ENCODE peak calls at places on chromosomes 5 and 9, in eight cellular contexts. Y is AG04450; P is LNCaP clone FGC; J is mammary epithelial cell; W is CD8-positive, alpha-beta T cell; M is adrenal gland; G is fibroblast of mammary gland; B is SJCRH30. H is an unnamed sample.

GRCh38 chr5:173200356-173200755 is 34.6 kb downstream of the NKX2-5 start:
- DNase-seq in Y (no peak), P (no peak), J (no peak), W (no peak), M (no peak), G (no peak), B (no peak), H (no peak)

GRCh38 chr5:119343042-119343441 is 12.8 kb upstream of the TNFAIP8 start:
- DNase-seq in Y (no peak), P (no peak), J (no peak), W (no peak), M (no peak), G (no peak), B (peak; percentile 57), H (no peak)

GRCh38 chr5:120599576-120599975 is 135.5 kb downstream of the PRR16 start:
- DNase-seq in Y (peak; percentile 30), P (no peak), J (peak; percentile 77), W (no peak), M (no peak), G (peak; percentile 89), B (no peak), H (no peak)

GRCh38 chr5:93164690-93165089 is 416.3 kb downstream of the NR2F1-AS1 start:
- DNase-seq in Y (peak; percentile 16), P (peak; percentile 87), J (peak; percentile 59), W (no peak), M (peak; percentile 57), G (peak; percentile 94), B (peak; percentile 19), H (no peak)

GRCh38 chr9:38700695-38701094 is 19.2 kb downstream of the FAM240B start:
- DNase-seq in Y (no peak), P (no peak), J (peak; percentile 92), W (no peak), M (no peak), G (peak; percentile 28), B (peak; percentile 92), H (no peak)

GRCh38 chr9:35306281-35306680 is 144.5 kb downstream of the UNC13B start:
- DNase-seq in Y (no peak), P (no peak), J (no peak), W (no peak), M (no peak), G (peak; percentile 42), B (no peak), H (no peak)

GRCh38 chr5:155004138-155004744 is 9.3 kb upstream of the KIF4B start:
- DNase-seq in Y (no peak), P (no peak), J (peak; percentile 39), W (no peak), M (peak; percentile 58), G (no peak), B (peak; percentile 39), H (no peak)

GRCh38 chr5:79416499-79416898 is 97.4 kb downstream of the HOMER1 start:
- DNase-seq in Y (peak; percentile 15), P (no peak), J (no peak), W (no peak), M (no peak), G (peak; percentile 8), B (no peak), H (no peak)

GRCh38 chr9:36985769-36986547 is 48.1 kb downstream of the PAX5 start:
- DNase-seq in Y (no peak), P (no peak), J (no peak), W (no peak), M (no peak), G (no peak), B (no peak), H (no peak)

GRCh38 chr5:168583742-168584482 is 4.7 kb upstream of the PANK3 start:
- DNase-seq in Y (no peak), P (no peak), J (no peak), W (no peak), M (no peak), G (no peak), B (no peak), H (no peak)

GRCh38 chr9:123395276-123396006 is 39.4 kb downstream of the CRB2 start:
- DNase-seq in Y (no peak), P (no peak), J (no peak), W (no peak), M (no peak), G (no peak), B (peak; percentile 93), H (no peak)

GRCh38 chr9:71157731-71158130 is 36.3 kb upstream of the TRPM3 start:
- DNase-seq in Y (no peak), P (no peak), J (no peak), W (no peak), M (no peak), G (no peak), B (no peak), H (no peak)

GRCh38 chr5:136194611-136195010 is 1.6 kb upstream of the SMIM32 start:
- DNase-seq in Y (no peak), P (no peak), J (no peak), W (no peak), M (no peak), G (no peak), B (no peak), H (no peak)

GRCh38 chr5:151022511-151023018 is 2.2 kb downstream of the GPX3 start:
- DNase-seq in Y (no peak), P (no peak), J (peak; percentile 36), W (no peak), M (peak; percentile 84), G (peak; percentile 63), B (no peak), H (peak; percentile 82)

GRCh38 chr5:31364881-31365636 is 166.8 kb downstream of the DROSHA start:
- DNase-seq in Y (no peak), P (no peak), J (no peak), W (no peak), M (no peak), G (peak; percentile 48), B (no peak), H (no peak)

GRCh38 chr9:72534931-72535330 is 13.5 kb downstream of the TMC1 start:
- DNase-seq in Y (no peak), P (no peak), J (peak; percentile 25), W (no peak), M (no peak), G (no peak), B (no peak), H (no peak)

GRCh38 chr9:93091453-93092081 is 4.5 kb upstream of the CARD19 start:
- DNase-seq in Y (peak; percentile 62), P (no peak), J (peak; percentile 67), W (peak; percentile 50), M (peak; percentile 83), G (peak; percentile 97), B (no peak), H (peak; percentile 61)
- H3K4me3 ChIP-seq in Y (no peak overlapping the region), P (no peak overlapping the region), J (no peak overlapping the region), W (no peak overlapping the region), M (no peak overlapping the region), G (no peak overlapping the region), B (no peak overlapping the region), H (no peak overlapping the region)

GRCh38 chr9:120980951-120981350 is 54.4 kb upstream of the TRAF1 start:
- DNase-seq in Y (no peak), P (no peak), J (no peak), W (no peak), M (no peak), G (no peak), B (no peak), H (no peak)

GRCh38 chr9:120985759-120986353 is 59.3 kb upstream of the TRAF1 start:
- DNase-seq in Y (peak; percentile 38), P (peak; percentile 91), J (peak; percentile 34), W (no peak), M (no peak), G (peak; percentile 70), B (peak; percentile 78), H (no peak)

GRCh38 chr9:120978987-120979386 is 52.4 kb upstream of the TRAF1 start:
- DNase-seq in Y (no peak), P (no peak), J (peak; percentile 24), W (no peak), M (no peak), G (no peak), B (no peak), H (no peak)

GRCh38 chr9:120983259-120983837 is 56.8 kb upstream of the TRAF1 start:
- DNase-seq in Y (no peak), P (no peak), J (no peak), W (no peak), M (no peak), G (no peak), B (no peak), H (no peak)

DNA sequence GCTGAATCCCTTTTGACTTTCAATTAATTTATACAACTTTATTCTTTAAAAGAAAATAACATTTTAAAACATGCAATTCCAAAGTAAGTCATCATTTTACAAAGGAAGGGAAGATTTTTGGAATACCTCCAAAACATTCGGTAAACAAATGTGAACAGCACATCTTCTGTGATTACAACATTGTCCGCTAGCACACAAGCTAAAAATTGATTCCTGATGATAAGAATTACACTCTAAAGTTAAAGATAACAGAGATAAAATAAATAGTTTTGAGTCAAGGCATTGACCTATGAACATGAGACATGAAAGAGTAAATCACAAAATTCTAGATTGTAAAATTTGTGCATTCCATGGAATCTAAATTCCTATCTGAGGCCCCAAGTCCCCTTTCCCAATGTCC is 56.3 kb upstream of the TRAF1 start:
- DNase-seq in Y (peak; percentile 30), P (peak; percentile 63), J (no peak), W (no peak), M (no peak), G (peak; percentile 74), B (no peak), H (no peak)
- H3K4me3 ChIP-seq in Y (no peak overlapping the region), P (no peak overlapping the region), J (no peak overlapping the region), W (no peak overlapping the region), M (no peak overlapping the region), G (no peak overlapping the region), B (no peak overlapping the region), H (no peak overlapping the region)

GRCh38 chr5:166427211-166427610 is 1864.2 kb upstream of the WWC1 start:
- DNase-seq in Y (no peak), P (no peak), J (no peak), W (no peak), M (no peak), G (no peak), B (no peak), H (no peak)

GRCh38 chr5:166428264-166428663 is 1863.2 kb upstream of the WWC1 start:
- DNase-seq in Y (no peak), P (no peak), J (no peak), W (no peak), M (no peak), G (no peak), B (no peak), H (no peak)

GRCh38 chr5:166433679-166434078 is 1857.8 kb upstream of the WWC1 start:
- DNase-seq in Y (no peak), P (no peak), J (no peak), W (no peak), M (no peak), G (no peak), B (no peak), H (no peak)

GRCh38 chr5:166430491-166431319 is 1860.7 kb upstream of the WWC1 start:
- DNase-seq in Y (no peak), P (no peak), J (no peak), W (no peak), M (no peak), G (no peak), B (no peak), H (no peak)
- H3K4me3 ChIP-seq in Y (no peak overlapping the region), P (no peak overlapping the region), J (no peak overlapping the region), W (no peak overlapping the region), M (no peak overlapping the region), G (no peak overlapping the region), B (no peak overlapping the region), H (no peak overlapping the region)

DNA sequence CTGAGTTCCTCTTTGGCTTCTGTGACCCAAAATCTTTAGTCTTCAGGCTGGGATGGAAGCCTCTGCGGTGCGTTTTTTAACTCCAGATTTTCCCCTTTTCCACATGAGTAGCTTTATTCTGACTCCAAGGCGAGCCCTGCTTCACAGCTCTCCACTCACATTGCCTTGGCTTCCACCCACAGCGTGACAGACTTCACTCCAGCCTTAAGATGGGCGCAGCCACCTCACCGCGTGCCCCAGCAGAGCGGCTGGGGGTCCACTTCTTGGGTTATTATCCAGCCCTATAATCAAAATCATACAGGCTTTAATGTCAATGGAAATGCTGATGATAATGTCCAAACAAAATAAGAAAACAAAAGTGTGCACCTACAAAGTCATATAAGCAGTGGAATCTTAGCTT is 1.2 kb downstream of the EXOC3 start:
- DNase-seq in Y (no peak), P (no peak), J (no peak), W (no peak), M (no peak), G (no peak), B (no peak), H (peak; percentile 9)
- H3K4me3 ChIP-seq in Y (peak overlapping the region; percentile 100), P (peak overlapping the region; percentile 99), J (peak overlapping the region; percentile 75), W (no peak overlapping the region), M (no peak overlapping the region), G (peak overlapping the region; percentile 94), B (no peak overlapping the region), H (no peak overlapping the region)

H was measured in aorta.